ENCODE peak calls at places on chromosomes 5 and 9, in ten cellular contexts. One of them, this sample, is unnamed. For H3K4me1, the result is how much of the 10 kb centered on the place peaks cover.

GRCh38 chr5:94694671-94695070 is 76.2 kb downstream of the SLF1 start:
- DNase-seq in neural progenitor cell: no peak
- DNase-seq in OCI-LY7: no peak
- DNase-seq in MM.1S: no peak
- DNase-seq in IMR-90: no peak
- DNase-seq in uterus: no peak
- DNase-seq in heart left ventricle: no peak
- DNase-seq in cardiac muscle cell: no peak
- DNase-seq in body of pancreas: no peak
- DNase-seq in CD8-positive, alpha-beta T cell: no peak
- DNase-seq in this sample: no peak

GRCh38 chr5:169164481-169164925 is 136.4 kb downstream of the SLIT3 start:
- DNase-seq in MM.1S: no peak
- DNase-seq in neural progenitor cell: peak
- DNase-seq in body of pancreas: no peak
- DNase-seq in IMR-90: no peak
- DNase-seq in heart left ventricle: peak
- DNase-seq in OCI-LY7: no peak
- DNase-seq in uterus: no peak
- DNase-seq in cardiac muscle cell: no peak
- DNase-seq in CD8-positive, alpha-beta T cell: no peak
- DNase-seq in this sample: no peak

GRCh38 chr9:2066312-2067273 is 51.4 kb downstream of the SMARCA2 start:
- DNase-seq in body of pancreas: no peak
- DNase-seq in CD8-positive, alpha-beta T cell: no peak
- DNase-seq in IMR-90: peak
- DNase-seq in uterus: no peak
- DNase-seq in MM.1S: no peak
- DNase-seq in OCI-LY7: peak
- DNase-seq in neural progenitor cell: peak
- DNase-seq in heart left ventricle: no peak
- DNase-seq in cardiac muscle cell: no peak
- DNase-seq in this sample: peak

GRCh38 chr9:130872912-130873503 is 23.6 kb downstream of the QRFP start:
- DNase-seq in OCI-LY7: no peak
- DNase-seq in MM.1S: no peak
- DNase-seq in heart left ventricle: peak
- DNase-seq in cardiac muscle cell: no peak
- DNase-seq in body of pancreas: peak
- DNase-seq in uterus: no peak
- DNase-seq in IMR-90: no peak
- DNase-seq in CD8-positive, alpha-beta T cell: no peak
- DNase-seq in neural progenitor cell: no peak
- DNase-seq in this sample: no peak

GRCh38 chr9:137694962-137695875 is 76.4 kb downstream of the EHMT1 start:
- DNase-seq in cardiac muscle cell: peak
- DNase-seq in heart left ventricle: peak
- DNase-seq in MM.1S: no peak
- DNase-seq in CD8-positive, alpha-beta T cell: no peak
- DNase-seq in IMR-90: no peak
- DNase-seq in neural progenitor cell: peak
- DNase-seq in body of pancreas: peak
- DNase-seq in uterus: peak
- DNase-seq in OCI-LY7: peak
- DNase-seq in this sample: no peak

GRCh38 chr9:126532019-126532462 is 81.7 kb upstream of the LMX1B start:
- DNase-seq in heart left ventricle: peak
- DNase-seq in body of pancreas: no peak
- DNase-seq in neural progenitor cell: no peak
- DNase-seq in uterus: no peak
- DNase-seq in CD8-positive, alpha-beta T cell: no peak
- DNase-seq in OCI-LY7: no peak
- DNase-seq in cardiac muscle cell: no peak
- DNase-seq in MM.1S: no peak
- DNase-seq in IMR-90: no peak
- DNase-seq in this sample: no peak

GRCh38 chr5:106959447-106959846 is 711.3 kb downstream of the EFNA5 start:
- DNase-seq in MM.1S: no peak
- DNase-seq in neural progenitor cell: no peak
- DNase-seq in uterus: no peak
- DNase-seq in IMR-90: no peak
- DNase-seq in cardiac muscle cell: no peak
- DNase-seq in CD8-positive, alpha-beta T cell: no peak
- DNase-seq in body of pancreas: no peak
- DNase-seq in OCI-LY7: no peak
- DNase-seq in heart left ventricle: no peak
- DNase-seq in this sample: no peak

GRCh38 chr5:125181159-125181558 is 434.7 kb upstream of the ZNF608 start:
- DNase-seq in heart left ventricle: no peak
- DNase-seq in body of pancreas: no peak
- DNase-seq in IMR-90: no peak
- DNase-seq in cardiac muscle cell: no peak
- DNase-seq in neural progenitor cell: no peak
- DNase-seq in MM.1S: no peak
- DNase-seq in OCI-LY7: no peak
- DNase-seq in CD8-positive, alpha-beta T cell: no peak
- DNase-seq in uterus: no peak
- DNase-seq in this sample: no peak

GRCh38 chr5:62385136-62385535 is 18.6 kb downstream of the DIMT1 start:
- DNase-seq in IMR-90: no peak
- DNase-seq in neural progenitor cell: no peak
- DNase-seq in MM.1S: no peak
- DNase-seq in body of pancreas: no peak
- DNase-seq in OCI-LY7: no peak
- DNase-seq in uterus: no peak
- DNase-seq in heart left ventricle: no peak
- DNase-seq in cardiac muscle cell: no peak
- DNase-seq in CD8-positive, alpha-beta T cell: no peak
- DNase-seq in this sample: no peak

GRCh38 chr9:6924988-6925563 is 167.3 kb downstream of the KDM4C start:
- DNase-seq in uterus: no peak
- DNase-seq in body of pancreas: no peak
- DNase-seq in MM.1S: no peak
- DNase-seq in cardiac muscle cell: no peak
- DNase-seq in neural progenitor cell: no peak
- DNase-seq in CD8-positive, alpha-beta T cell: no peak
- DNase-seq in IMR-90: no peak
- DNase-seq in OCI-LY7: no peak
- DNase-seq in heart left ventricle: no peak
- DNase-seq in this sample: no peak

GRCh38 chr5:33343661-33344327 is 97.0 kb upstream of the TARS1 start:
- DNase-seq in heart left ventricle: no peak
- DNase-seq in uterus: no peak
- DNase-seq in neural progenitor cell: no peak
- DNase-seq in CD8-positive, alpha-beta T cell: no peak
- DNase-seq in cardiac muscle cell: no peak
- DNase-seq in body of pancreas: no peak
- DNase-seq in OCI-LY7: no peak
- DNase-seq in IMR-90: peak
- DNase-seq in MM.1S: no peak
- DNase-seq in this sample: no peak

GRCh38 chr9:93968451-93969327 is 13.5 kb upstream of the BARX1 start:
- DNase-seq in IMR-90: peak
- DNase-seq in uterus: no peak
- DNase-seq in body of pancreas: no peak
- DNase-seq in cardiac muscle cell: no peak
- DNase-seq in OCI-LY7: no peak
- DNase-seq in MM.1S: no peak
- DNase-seq in heart left ventricle: no peak
- DNase-seq in neural progenitor cell: no peak
- DNase-seq in CD8-positive, alpha-beta T cell: no peak
- DNase-seq in this sample: no peak

GRCh38 chr5:133265720-133266575 is 214.1 kb downstream of the HSPA4 start:
- DNase-seq in MM.1S: no peak
- DNase-seq in IMR-90: no peak
- DNase-seq in body of pancreas: no peak
- DNase-seq in neural progenitor cell: no peak
- DNase-seq in cardiac muscle cell: no peak
- DNase-seq in uterus: no peak
- DNase-seq in OCI-LY7: no peak
- DNase-seq in heart left ventricle: no peak
- DNase-seq in CD8-positive, alpha-beta T cell: no peak
- DNase-seq in this sample: no peak

GRCh38 chr5:107806705-107807104 is 136.0 kb upstream of the EFNA5 start:
- DNase-seq in uterus: no peak
- DNase-seq in heart left ventricle: no peak
- DNase-seq in OCI-LY7: no peak
- DNase-seq in CD8-positive, alpha-beta T cell: no peak
- DNase-seq in cardiac muscle cell: no peak
- DNase-seq in IMR-90: peak
- DNase-seq in body of pancreas: no peak
- DNase-seq in neural progenitor cell: no peak
- DNase-seq in MM.1S: no peak
- DNase-seq in this sample: no peak

DNA sequence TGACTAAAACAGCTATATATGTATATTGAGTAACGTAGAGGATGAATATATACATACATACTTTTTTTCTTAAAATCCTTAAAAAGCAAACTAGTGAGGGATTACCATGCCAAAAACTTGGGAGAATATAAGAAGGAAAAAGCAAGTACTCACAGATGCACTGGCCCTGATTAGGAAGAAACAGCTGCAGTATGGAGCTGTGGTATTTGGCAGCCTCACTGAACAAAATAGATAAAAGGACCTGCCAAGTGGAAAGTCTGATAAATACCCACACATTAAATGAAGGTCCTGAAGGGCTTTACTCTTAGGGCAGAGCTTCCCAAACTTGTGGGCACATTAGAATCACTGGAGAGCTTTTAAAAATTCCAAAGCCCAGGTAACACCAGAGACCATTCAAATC is 80.6 kb downstream of the FEM1C start:
- DNase-seq in MM.1S: no peak
- DNase-seq in neural progenitor cell: peak
- DNase-seq in body of pancreas: no peak
- DNase-seq in cardiac muscle cell: no peak
- DNase-seq in uterus: no peak
- DNase-seq in CD8-positive, alpha-beta T cell: no peak
- DNase-seq in OCI-LY7: no peak
- DNase-seq in heart left ventricle: no peak
- DNase-seq in IMR-90: peak
- DNase-seq in this sample: no peak
- H3K4me1 ChIP-seq in MM.1S: under half
- H3K4me1 ChIP-seq in neural progenitor cell: under half
- H3K4me1 ChIP-seq in body of pancreas: under half
- H3K4me1 ChIP-seq in cardiac muscle cell: under half
- H3K4me1 ChIP-seq in uterus: under half
- H3K4me1 ChIP-seq in CD8-positive, alpha-beta T cell: under half
- H3K4me1 ChIP-seq in OCI-LY7: under half
- H3K4me1 ChIP-seq in heart left ventricle: under half
- H3K4me1 ChIP-seq in IMR-90: under half
- H3K4me1 ChIP-seq in this sample: under half

DNA sequence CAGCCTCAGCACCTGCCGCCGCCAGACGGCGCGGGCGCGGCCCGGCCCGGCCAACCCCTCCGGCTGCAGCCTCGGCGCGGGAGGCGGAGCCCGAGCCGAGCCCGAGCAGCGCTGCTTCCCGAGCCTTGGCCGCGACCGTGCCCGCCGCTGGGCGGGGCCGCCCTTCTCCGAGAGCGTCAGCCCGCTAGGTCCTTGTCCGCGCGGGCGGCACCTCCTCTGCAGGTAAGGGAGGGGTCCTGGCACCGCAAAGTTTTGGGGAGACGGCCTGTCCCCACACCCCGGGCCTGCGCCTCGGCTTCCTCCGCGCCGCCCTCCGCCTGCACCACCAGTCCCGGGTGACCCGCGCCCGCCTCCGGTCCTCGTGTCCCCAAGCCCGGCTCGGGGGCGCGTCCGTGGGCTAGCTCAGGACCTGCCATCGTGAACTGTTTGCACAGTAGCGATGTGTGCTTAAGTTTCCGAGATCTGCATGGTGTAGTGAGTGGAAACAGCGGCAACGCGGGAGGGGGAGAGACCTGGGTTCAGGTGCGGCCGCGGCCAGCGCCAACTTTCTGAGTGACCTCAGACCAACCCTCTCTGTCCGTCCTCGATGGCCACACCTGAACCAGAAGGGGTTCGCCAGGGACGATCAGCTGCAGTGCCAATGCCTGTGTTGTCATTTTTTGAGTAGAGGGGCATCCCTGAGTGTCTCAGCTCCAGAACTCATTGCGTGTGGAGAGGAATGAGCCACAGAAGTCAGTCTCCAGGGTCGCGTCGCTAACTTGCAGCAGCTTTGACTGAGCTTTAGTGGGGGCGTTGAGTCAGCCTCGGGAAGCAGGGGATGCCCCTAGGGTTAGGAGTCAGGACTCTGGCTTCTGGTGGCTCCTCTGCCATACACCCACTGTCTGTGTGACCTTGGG is at the start of gene FRMPD1:
- DNase-seq in cardiac muscle cell: peak
- DNase-seq in neural progenitor cell: peak
- DNase-seq in CD8-positive, alpha-beta T cell: peak
- DNase-seq in MM.1S: peak
- DNase-seq in heart left ventricle: peak
- DNase-seq in uterus: peak
- DNase-seq in IMR-90: peak
- DNase-seq in OCI-LY7: peak
- DNase-seq in body of pancreas: peak
- DNase-seq in this sample: peak
- H3K4me3 ChIP-seq in cardiac muscle cell: peak
- H3K4me3 ChIP-seq in neural progenitor cell: peak
- H3K4me3 ChIP-seq in CD8-positive, alpha-beta T cell: peak
- H3K4me3 ChIP-seq in MM.1S: peak
- H3K4me3 ChIP-seq in heart left ventricle: peak
- H3K4me3 ChIP-seq in uterus: peak
- H3K4me3 ChIP-seq in IMR-90: peak
- H3K4me3 ChIP-seq in OCI-LY7: no peak
- H3K4me3 ChIP-seq in body of pancreas: no peak
- H3K4me3 ChIP-seq in this sample: peak

DNA sequence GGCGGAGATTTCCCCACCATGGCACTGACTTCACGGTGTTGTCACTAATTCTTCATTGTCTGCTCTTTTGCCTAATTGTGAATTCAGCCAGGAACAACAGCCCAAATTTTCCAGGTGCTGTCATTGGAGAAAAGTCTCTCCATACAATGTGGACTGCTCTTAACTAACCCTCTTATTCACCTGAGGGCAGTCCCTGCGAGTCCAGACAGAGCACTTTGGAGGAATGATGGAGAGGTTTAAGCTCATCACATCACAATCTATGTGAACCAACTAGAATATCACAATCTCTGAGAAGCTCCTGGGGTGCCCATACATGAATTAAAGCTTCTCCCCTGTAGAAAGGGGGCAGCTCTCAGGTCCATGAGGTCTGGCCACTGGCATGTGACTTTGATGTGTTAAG is 56.4 kb downstream of the MTX3 start:
- DNase-seq in OCI-LY7: no peak
- DNase-seq in neural progenitor cell: no peak
- DNase-seq in CD8-positive, alpha-beta T cell: no peak
- DNase-seq in body of pancreas: no peak
- DNase-seq in uterus: no peak
- DNase-seq in MM.1S: no peak
- DNase-seq in heart left ventricle: no peak
- DNase-seq in IMR-90: no peak
- DNase-seq in cardiac muscle cell: no peak
- DNase-seq in this sample: no peak
- H3K4me1 ChIP-seq in OCI-LY7: under half
- H3K4me1 ChIP-seq in neural progenitor cell: under half
- H3K4me1 ChIP-seq in CD8-positive, alpha-beta T cell: under half
- H3K4me1 ChIP-seq in body of pancreas: under half
- H3K4me1 ChIP-seq in uterus: under half
- H3K4me1 ChIP-seq in MM.1S: under half
- H3K4me1 ChIP-seq in heart left ventricle: under half
- H3K4me1 ChIP-seq in IMR-90: under half
- H3K4me1 ChIP-seq in cardiac muscle cell: under half
- H3K4me1 ChIP-seq in this sample: under half

GRCh38 chr9:95000821-95001220 is 274.3 kb downstream of the AOPEP start:
- DNase-seq in neural progenitor cell: no peak
- DNase-seq in IMR-90: no peak
- DNase-seq in heart left ventricle: no peak
- DNase-seq in MM.1S: no peak
- DNase-seq in CD8-positive, alpha-beta T cell: no peak
- DNase-seq in OCI-LY7: no peak
- DNase-seq in body of pancreas: no peak
- DNase-seq in cardiac muscle cell: no peak
- DNase-seq in uterus: no peak
- DNase-seq in this sample: no peak
- H3K4me3 ChIP-seq in neural progenitor cell: no peak
- H3K4me3 ChIP-seq in IMR-90: no peak
- H3K4me3 ChIP-seq in heart left ventricle: peak
- H3K4me3 ChIP-seq in MM.1S: no peak
- H3K4me3 ChIP-seq in CD8-positive, alpha-beta T cell: no peak
- H3K4me3 ChIP-seq in OCI-LY7: no peak
- H3K4me3 ChIP-seq in body of pancreas: no peak
- H3K4me3 ChIP-seq in cardiac muscle cell: no peak
- H3K4me3 ChIP-seq in uterus: peak
- H3K4me3 ChIP-seq in this sample: no peak